ENCODE peak calls at places on chromosomes 6 and 20, in five cellular contexts. One of them, this sample, is unnamed.

GRCh38 chr6:7681449-7681848 is 44.5 kb upstream of the BMP6 start:
- DNase-seq in neural progenitor cell: no peak
- DNase-seq in breast epithelium: no peak
- DNase-seq in heart right ventricle: no peak
- DNase-seq in neuronal stem cell: no peak
- DNase-seq in this sample: no peak

GRCh38 chr6:55664581-55665223 is 85.7 kb upstream of the HMGCLL1 start:
- DNase-seq in neural progenitor cell: no peak
- DNase-seq in neuronal stem cell: no peak
- DNase-seq in breast epithelium: no peak
- DNase-seq in heart right ventricle: no peak
- DNase-seq in this sample: no peak

GRCh38 chr20:51735728-51736600 is 32.2 kb downstream of the ATP9A start:
- DNase-seq in neural progenitor cell: no peak
- DNase-seq in neuronal stem cell: no peak
- DNase-seq in breast epithelium: no peak
- DNase-seq in heart right ventricle: no peak
- DNase-seq in this sample: no peak

GRCh38 chr6:33620158-33620583 is 951 bp upstream of the ITPR3 start:
- DNase-seq in neuronal stem cell: no peak
- DNase-seq in neural progenitor cell: peak
- DNase-seq in breast epithelium: no peak
- DNase-seq in heart right ventricle: peak
- DNase-seq in this sample: no peak

GRCh38 chr20:45612314-45612713 is 17.2 kb upstream of the WFDC10A start:
- DNase-seq in breast epithelium: no peak
- DNase-seq in heart right ventricle: no peak
- DNase-seq in neural progenitor cell: no peak
- DNase-seq in neuronal stem cell: no peak
- DNase-seq in this sample: no peak

GRCh38 chr20:17343091-17343490 is 116.3 kb downstream of the PCSK2 start:
- DNase-seq in neuronal stem cell: no peak
- DNase-seq in neural progenitor cell: no peak
- DNase-seq in breast epithelium: no peak
- DNase-seq in heart right ventricle: no peak
- DNase-seq in this sample: no peak

GRCh38 chr6:21707527-21707926 is 114.0 kb downstream of the SOX4 start:
- DNase-seq in neural progenitor cell: no peak
- DNase-seq in heart right ventricle: no peak
- DNase-seq in neuronal stem cell: no peak
- DNase-seq in breast epithelium: no peak
- DNase-seq in this sample: no peak

GRCh38 chr6:141541766-141542324 is 590.9 kb upstream of the GJE1 start:
- DNase-seq in heart right ventricle: no peak
- DNase-seq in neural progenitor cell: no peak
- DNase-seq in neuronal stem cell: no peak
- DNase-seq in breast epithelium: no peak
- DNase-seq in this sample: no peak

GRCh38 chr6:95431637-95432228 is 145.6 kb upstream of the MANEA start:
- DNase-seq in neuronal stem cell: peak
- DNase-seq in breast epithelium: no peak
- DNase-seq in neural progenitor cell: peak
- DNase-seq in heart right ventricle: no peak
- DNase-seq in this sample: no peak

GRCh38 chr6:160215232-160215631 is 43.4 kb downstream of the SLC22A2 start:
- DNase-seq in neural progenitor cell: no peak
- DNase-seq in neuronal stem cell: no peak
- DNase-seq in breast epithelium: no peak
- DNase-seq in heart right ventricle: no peak
- DNase-seq in this sample: peak

GRCh38 chr20:46122071-46122470 is 4.0 kb downstream of the CD40 start:
- DNase-seq in neuronal stem cell: no peak
- DNase-seq in neural progenitor cell: no peak
- DNase-seq in breast epithelium: no peak
- DNase-seq in heart right ventricle: no peak
- DNase-seq in this sample: peak

GRCh38 chr6:170459451-170459850 is 93.7 kb downstream of the PSMB1 start:
- DNase-seq in neural progenitor cell: no peak
- DNase-seq in neuronal stem cell: no peak
- DNase-seq in breast epithelium: no peak
- DNase-seq in heart right ventricle: no peak
- DNase-seq in this sample: no peak

GRCh38 chr6:68071740-68072139 is 563.3 kb upstream of the ADGRB3 start:
- DNase-seq in neural progenitor cell: no peak
- DNase-seq in heart right ventricle: no peak
- DNase-seq in neuronal stem cell: no peak
- DNase-seq in breast epithelium: no peak
- DNase-seq in this sample: no peak

GRCh38 chr6:170233304-170234205 is 57.3 kb downstream of the DLL1 start:
- DNase-seq in neural progenitor cell: no peak
- DNase-seq in heart right ventricle: no peak
- DNase-seq in neuronal stem cell: no peak
- DNase-seq in breast epithelium: no peak
- DNase-seq in this sample: no peak

GRCh38 chr6:52285174-52286068 is 879 bp upstream of the MCM3 start:
- DNase-seq in breast epithelium: no peak
- DNase-seq in neural progenitor cell: peak
- DNase-seq in neuronal stem cell: no peak
- DNase-seq in heart right ventricle: no peak
- DNase-seq in this sample: no peak

GRCh38 chr6:2744206-2744771 is 6.4 kb downstream of the MYLK4 start:
- DNase-seq in neural progenitor cell: no peak
- DNase-seq in breast epithelium: no peak
- DNase-seq in neuronal stem cell: no peak
- DNase-seq in heart right ventricle: peak
- DNase-seq in this sample: no peak

GRCh38 chr6:160226118-160226541 is 32.5 kb downstream of the SLC22A2 start:
- DNase-seq in neural progenitor cell: no peak
- DNase-seq in neuronal stem cell: no peak
- DNase-seq in breast epithelium: no peak
- DNase-seq in heart right ventricle: no peak
- DNase-seq in this sample: no peak

GRCh38 chr6:15922510-15923307 is 206.2 kb upstream of the MYLIP start:
- DNase-seq in neural progenitor cell: no peak
- DNase-seq in neuronal stem cell: no peak
- DNase-seq in breast epithelium: no peak
- DNase-seq in heart right ventricle: no peak
- DNase-seq in this sample: no peak

GRCh38 chr20:17372831-17373440 is 146.1 kb downstream of the PCSK2 start:
- DNase-seq in breast epithelium: no peak
- DNase-seq in neuronal stem cell: no peak
- DNase-seq in heart right ventricle: no peak
- DNase-seq in neural progenitor cell: no peak
- DNase-seq in this sample: no peak

GRCh38 chr20:21074605-21075336 is 31.4 kb downstream of the LINC00237 start:
- DNase-seq in breast epithelium: no peak
- DNase-seq in heart right ventricle: no peak
- DNase-seq in neural progenitor cell: no peak
- DNase-seq in neuronal stem cell: no peak
- DNase-seq in this sample: peak

GRCh38 chr20:43536817-43537440 is 21.9 kb upstream of the SGK2 start:
- DNase-seq in neuronal stem cell: no peak
- DNase-seq in heart right ventricle: no peak
- DNase-seq in neural progenitor cell: no peak
- DNase-seq in breast epithelium: no peak
- DNase-seq in this sample: no peak

GRCh38 chr20:23078994-23079364 is 7.1 kb downstream of the CD93 start:
- DNase-seq in neural progenitor cell: peak
- DNase-seq in heart right ventricle: no peak
- DNase-seq in neuronal stem cell: no peak
- DNase-seq in breast epithelium: no peak
- DNase-seq in this sample: no peak
- H3K27ac ChIP-seq in neural progenitor cell: no peak
- H3K27ac ChIP-seq in heart right ventricle: no peak
- H3K27ac ChIP-seq in neuronal stem cell: no peak
- H3K27ac ChIP-seq in breast epithelium: no peak
- H3K27ac ChIP-seq in this sample: no peak

GRCh38 chr6:312704-313485 is 20.6 kb downstream of the DUSP22 start:
- DNase-seq in breast epithelium: no peak
- DNase-seq in neuronal stem cell: no peak
- DNase-seq in neural progenitor cell: no peak
- DNase-seq in heart right ventricle: no peak
- DNase-seq in this sample: no peak
- H3K27ac ChIP-seq in breast epithelium: no peak
- H3K27ac ChIP-seq in neuronal stem cell: no peak
- H3K27ac ChIP-seq in neural progenitor cell: no peak
- H3K27ac ChIP-seq in heart right ventricle: no peak
- H3K27ac ChIP-seq in this sample: no peak

DNA sequence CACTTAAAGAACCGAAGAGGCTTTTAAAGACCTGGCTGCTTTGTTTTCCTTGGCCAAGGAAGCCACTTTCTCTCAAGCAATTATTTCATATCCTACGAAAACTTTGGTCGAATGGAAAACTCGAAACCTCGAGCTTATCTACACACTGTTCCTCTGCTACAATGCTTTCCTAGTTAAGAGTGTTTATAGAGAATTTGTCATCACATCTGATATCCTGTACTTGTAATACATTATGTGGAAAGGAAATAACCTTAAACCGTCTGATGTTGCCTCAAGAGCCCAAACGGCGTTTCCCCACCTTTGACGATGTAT is 28.1 kb downstream of the TFAP2B start:
- DNase-seq in breast epithelium: no peak
- DNase-seq in heart right ventricle: no peak
- DNase-seq in neural progenitor cell: no peak
- DNase-seq in neuronal stem cell: no peak
- DNase-seq in this sample: no peak
- H3K27ac ChIP-seq in breast epithelium: peak
- H3K27ac ChIP-seq in heart right ventricle: no peak
- H3K27ac ChIP-seq in neural progenitor cell: no peak
- H3K27ac ChIP-seq in neuronal stem cell: no peak
- H3K27ac ChIP-seq in this sample: no peak

GRCh38 chr20:52923123-52923543 is 49.0 kb upstream of the TSHZ2 start:
- DNase-seq in neuronal stem cell: peak
- DNase-seq in heart right ventricle: no peak
- DNase-seq in neural progenitor cell: peak
- DNase-seq in breast epithelium: no peak
- DNase-seq in this sample: peak
- H3K27ac ChIP-seq in neuronal stem cell: peak
- H3K27ac ChIP-seq in heart right ventricle: no peak
- H3K27ac ChIP-seq in neural progenitor cell: peak
- H3K27ac ChIP-seq in breast epithelium: no peak
- H3K27ac ChIP-seq in this sample: peak

GRCh38 chr6:89412071-89413005 is at the start of gene RRAGD:
- DNase-seq in neural progenitor cell: peak
- DNase-seq in neuronal stem cell: no peak
- DNase-seq in heart right ventricle: peak
- DNase-seq in breast epithelium: peak
- DNase-seq in this sample: no peak
- H3K27ac ChIP-seq in neural progenitor cell: no peak
- H3K27ac ChIP-seq in neuronal stem cell: no peak
- H3K27ac ChIP-seq in heart right ventricle: peak
- H3K27ac ChIP-seq in breast epithelium: peak
- H3K27ac ChIP-seq in this sample: no peak